ENCODE peak calls at places on chromosome 5, in five cellular contexts. T, C, S, B and D are unnamed samples. For H3K27me3, the result is how much of the 10 kb centered on the place peaks cover.

GRCh38 chr5:60196382-60197113 is 303.0 kb upstream of the PDE4D start:
- DNase-seq in S (no peak), B (peak), C (no peak), T (no peak), D (no peak)

GRCh38 chr5:100900796-100901731 is 2.0 kb downstream of the ST8SIA4 start:
- DNase-seq in T (peak), C (peak), S (peak), B (peak), D (peak)

GRCh38 chr5:24788829-24789509 is 144.2 kb upstream of the CDH10 start:
- DNase-seq in C (no peak), B (no peak), T (no peak), S (no peak), D (no peak)

GRCh38 chr5:88952996-88953643 is 70.1 kb upstream of the MEF2C start:
- DNase-seq in B (no peak), T (no peak), C (no peak), S (no peak), D (no peak)

GRCh38 chr5:178428341-178429155 is 161.6 kb downstream of the COL23A1 start:
- DNase-seq in T (no peak), S (peak), C (peak), B (no peak), D (no peak)

GRCh38 chr5:81749186-81749561 is 1.7 kb downstream of the SSBP2 start:
- DNase-seq in T (no peak), C (no peak), S (no peak), B (no peak), D (no peak)

GRCh38 chr5:9898319-9898718 is 268.2 kb upstream of the TAS2R1 start:
- DNase-seq in C (no peak), T (no peak), S (no peak), B (no peak), D (peak)

GRCh38 chr5:125976421-125977060 is 446.7 kb upstream of the GRAMD2B start:
- DNase-seq in T (no peak), S (no peak), C (no peak), B (no peak), D (no peak)

GRCh38 chr5:5430136-5430535 is 7.7 kb downstream of the ICE1 start:
- DNase-seq in S (no peak), T (no peak), B (no peak), C (no peak), D (no peak)

GRCh38 chr5:158421329-158421728 is 562.4 kb upstream of the CLINT1 start:
- DNase-seq in S (no peak), B (no peak), T (no peak), C (no peak), D (no peak)

GRCh38 chr5:174734571-174735497 is 10.5 kb downstream of the MSX2 start:
- DNase-seq in B (no peak), T (no peak), C (no peak), S (no peak), D (no peak)

GRCh38 chr5:72517961-72518690 is 10.9 kb upstream of the ZNF366 start:
- DNase-seq in C (peak), B (peak), T (no peak), S (peak), D (no peak)

GRCh38 chr5:141484499-141485304 is at the start of gene PCDHGC4:
- DNase-seq in B (peak), T (no peak), C (no peak), S (no peak), D (no peak)

GRCh38 chr5:119478781-119479180 is 26.5 kb downstream of the HSD17B4 start:
- DNase-seq in C (no peak), B (no peak), T (no peak), S (no peak), D (no peak)

GRCh38 chr5:7269591-7270274 is 126.2 kb upstream of the ADCY2 start:
- DNase-seq in C (no peak), B (no peak), S (no peak), T (no peak), D (no peak)

GRCh38 chr5:154273028-154273617 is 82.6 kb downstream of the GALNT10 start:
- DNase-seq in S (no peak), C (no peak), T (peak), B (no peak), D (no peak)

GRCh38 chr5:37208883-37209808 is 40.0 kb downstream of the CPLANE1 start:
- DNase-seq in S (no peak), T (no peak), C (no peak), B (peak), D (no peak)

GRCh38 chr5:43432486-43433365 is 20.5 kb upstream of the CCL28 start:
- DNase-seq in C (peak), S (peak), T (peak), B (no peak), D (no peak)

DNA sequence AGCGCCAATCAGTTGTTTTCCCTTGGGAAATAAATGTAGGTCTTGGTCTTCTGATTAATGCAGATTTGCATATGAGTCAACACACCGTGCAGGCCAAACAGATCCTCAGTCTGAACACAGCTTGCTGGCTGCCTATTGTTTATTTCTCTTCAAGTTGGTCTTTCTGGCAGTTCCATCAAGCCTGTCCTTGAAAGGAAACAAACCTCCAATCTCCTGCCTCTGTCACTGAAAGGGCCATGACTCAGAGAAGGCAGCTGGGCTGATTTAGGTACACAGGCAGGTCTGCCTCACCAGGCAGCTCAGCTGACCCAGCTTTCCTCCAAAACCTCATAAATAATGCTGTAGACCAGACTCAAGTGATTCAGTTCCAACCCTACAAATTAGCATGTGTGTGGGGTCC is 175.9 kb downstream of the MAN2A1 start:
- DNase-seq in T (no peak), S (no peak), C (no peak), B (peak), D (no peak)
- TF ChIP-seq CTCF in T (no peak), S (no peak), C (no peak), B (no peak), D (no peak)

DNA sequence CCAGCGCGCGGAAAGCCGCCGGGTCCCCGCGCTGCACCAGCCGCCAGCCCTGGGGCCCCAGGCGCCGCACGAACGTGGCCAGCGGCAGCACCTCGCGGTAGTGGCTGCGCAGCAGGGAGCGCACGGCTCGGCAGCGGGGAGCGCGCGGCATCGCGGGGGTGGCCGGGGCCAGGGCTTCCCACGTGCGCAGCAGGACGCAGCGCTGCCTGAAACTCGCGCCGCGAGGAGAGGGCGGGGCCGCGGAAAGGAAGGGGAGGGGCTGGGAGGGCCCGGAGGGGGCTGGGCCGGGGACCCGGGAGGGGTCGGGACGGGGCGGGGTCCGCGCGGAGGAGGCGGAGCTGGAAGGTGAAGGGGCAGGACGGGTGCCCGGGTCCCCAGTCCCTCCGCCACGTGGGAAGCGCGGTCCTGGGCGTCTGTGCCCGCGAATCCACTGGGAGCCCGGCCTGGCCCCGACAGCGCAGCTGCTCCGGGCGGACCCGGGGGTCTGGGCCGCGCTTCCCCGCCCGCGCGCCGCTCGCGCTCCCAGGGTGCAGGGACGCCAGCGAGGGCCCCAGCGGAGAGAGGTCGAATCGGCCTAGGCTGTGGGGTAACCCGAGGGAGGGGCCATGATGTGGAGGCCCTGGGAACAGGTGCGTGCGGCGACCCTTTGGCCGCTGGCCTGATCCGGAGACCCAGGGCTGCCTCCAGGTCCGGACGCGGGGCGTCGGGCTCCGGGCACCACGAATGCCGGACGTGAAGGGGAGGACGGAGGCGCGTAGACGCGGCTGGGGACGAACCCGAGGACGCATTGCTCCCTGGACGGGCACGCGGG is at the start of gene TERT:
- DNase-seq in S (peak), B (no peak), T (peak), C (peak), D (peak)
- H3K27me3 ChIP-seq in S (half or more), B (under half), T (under half), C (under half), D (under half)

GRCh38 chr5:103404483-103404882 is 145.9 kb downstream of the MACIR start:
- DNase-seq in B (no peak), C (no peak), S (no peak), T (no peak), D (no peak)
- TF ChIP-seq CTCF in B (no peak), C (no peak), S (no peak), T (no peak), D (no peak)

GRCh38 chr5:113487779-113488644 is at the start of gene MCC:
- DNase-seq in T (peak), C (peak), B (peak), S (peak), D (peak)
- H3K27me3 ChIP-seq in T (under half), C (under half), B (under half), S (half or more), D (under half)

GRCh38 chr5:172868924-172869565 is 35.0 kb downstream of the ERGIC1 start:
- DNase-seq in S (peak), T (no peak), B (peak), C (peak), D (no peak)
- TF ChIP-seq CTCF in S (peak), T (no peak), B (peak), C (no peak), D (no peak)